ENCODE peak calls at places on chromosomes 2 and 18, in eight cellular contexts. O is right cardiac atrium; Z is gastroesophageal sphincter; S is stimulated activated naive CD8-positive, alpha-beta T cell treated with anti-CD3 and anti-CD28 coated beads, Interleukin-15, Interleukin-2, amounts not matched to agents 100 U/mL and 50 U/mL, for 24 hours; G is natural killer cell; B is heart right ventricle; K is pancreas; A is SK-N-SH treated with all-trans-retinoic acid at 6 μM for 48 hours. R is an unnamed sample.

GRCh38 chr2:234770081-234770506 is 181.7 kb upstream of the SH3BP4 start:
- ATAC-seq in O (no peak), Z (no peak), S (no peak), G (no peak), B (peak), K (no peak), A (peak), R (peak)

GRCh38 chr18:23136326-23137092 is 1.2 kb downstream of the CABLES1 start:
- ATAC-seq in O (peak), Z (peak), S (peak), G (no peak), B (peak), K (no peak), A (no peak), R (no peak)

GRCh38 chr2:132668986-132669853 is 785 bp downstream of the LYPD1 start:
- ATAC-seq in O (no peak), Z (no peak), S (no peak), G (no peak), B (peak), K (peak), A (peak), R (no peak)

GRCh38 chr2:61910603-61911002 is 5.1 kb downstream of the COMMD1 start:
- ATAC-seq in O (no peak), Z (no peak), S (no peak), G (no peak), B (no peak), K (peak), A (no peak), R (no peak)

GRCh38 chr2:216792222-216793001 is 67.5 kb downstream of the TNP1 start:
- ATAC-seq in O (peak), Z (peak), S (no peak), G (no peak), B (peak), K (peak), A (peak), R (no peak)

GRCh38 chr2:240236217-240237111 is 96.0 kb upstream of the OTOS start:
- ATAC-seq in O (peak), Z (no peak), S (no peak), G (no peak), B (peak), K (no peak), A (no peak), R (no peak)

GRCh38 chr2:177244244-177244771 is 20.2 kb downstream of the NFE2L2 start:
- ATAC-seq in O (no peak), Z (no peak), S (peak), G (no peak), B (no peak), K (no peak), A (no peak), R (no peak)

GRCh38 chr2:157808421-157808820 is 67.7 kb downstream of the ACVR1 start:
- ATAC-seq in O (peak), Z (no peak), S (no peak), G (no peak), B (peak), K (no peak), A (no peak), R (no peak)

GRCh38 chr2:162475661-162476060 is 131.7 kb downstream of the GCA start:
- ATAC-seq in O (no peak), Z (no peak), S (no peak), G (no peak), B (no peak), K (peak), A (no peak), R (no peak)

GRCh38 chr2:23012499-23012898 is 372.5 kb upstream of the KLHL29 start:
- ATAC-seq in O (no peak), Z (no peak), S (no peak), G (no peak), B (no peak), K (no peak), A (no peak), R (no peak)

GRCh38 chr2:234974501-234975385 is 22.9 kb downstream of the SH3BP4 start:
- ATAC-seq in O (peak), Z (peak), S (no peak), G (no peak), B (peak), K (peak), A (no peak), R (no peak)

GRCh38 chr2:171390941-171391516 is 42.8 kb downstream of the METTL8 start:
- ATAC-seq in O (no peak), Z (no peak), S (no peak), G (no peak), B (no peak), K (no peak), A (peak), R (no peak)

GRCh38 chr18:21112140-21112473 is 494 bp upstream of the ROCK1 start:
- ATAC-seq in O (peak), Z (peak), S (peak), G (no peak), B (peak), K (peak), A (peak), R (no peak)

GRCh38 chr2:113263546-113263945 is 15.2 kb downstream of the PAX8 start:
- ATAC-seq in O (no peak), Z (no peak), S (no peak), G (no peak), B (no peak), K (no peak), A (no peak), R (no peak)

GRCh38 chr2:72220170-72220569 is 72.5 kb upstream of the CYP26B1 start:
- ATAC-seq in O (no peak), Z (no peak), S (no peak), G (no peak), B (no peak), K (no peak), A (peak), R (no peak)